ENCODE peak calls at places on chromosomes 1 and 21, in five cellular contexts. Z is anterior cingulate cortex; X is NCI-H146; K is stimulated activated CD4-positive, alpha-beta T cell treated with anti-CD3 and anti-CD28 coated beads, Interleukin-2, amount 100 ng/mL, for 48 hours; J is activated CD4-positive, alpha-beta T cell treated with anti-CD3 and anti-CD28 coated beads, Interleukin-2, amount 50 U/mL, for 1 hour. F is an unnamed sample.

GRCh38 chr1:228898582-228898992 is 163.3 kb downstream of the RHOU start:
- DNase-seq in Z (no peak), X (no peak), K (no peak), J (no peak), F (no peak)

GRCh38 chr1:65265296-65266271 is 43.8 kb upstream of the DNAJC6 start:
- DNase-seq in Z (peak), X (peak), K (no peak), J (peak), F (peak)

GRCh38 chr1:96002969-96003964 is 718.3 kb upstream of the PTBP2 start:
- DNase-seq in Z (no peak), X (no peak), K (no peak), J (no peak), F (no peak)

GRCh38 chr1:30684881-30685795 is 38.2 kb downstream of the MATN1 start:
- DNase-seq in Z (peak), X (peak), K (no peak), J (peak), F (peak)

GRCh38 chr1:50157306-50157705 is 48.6 kb downstream of the ELAVL4 start:
- DNase-seq in Z (no peak), X (no peak), K (no peak), J (no peak), F (no peak)

GRCh38 chr1:234311414-234311813 is 61.8 kb upstream of the COA6 start:
- DNase-seq in Z (no peak), X (no peak), K (no peak), J (no peak), F (no peak)

GRCh38 chr1:86618358-86618757 is 71.5 kb downstream of the CLCA4 start:
- DNase-seq in Z (no peak), X (no peak), K (no peak), J (no peak), F (no peak)

GRCh38 chr1:13585599-13585965 is 1.9 kb downstream of the PDPN start:
- DNase-seq in Z (no peak), X (no peak), K (no peak), J (no peak), F (no peak)

GRCh38 chr1:234069760-234070159 is 165.3 kb downstream of the SLC35F3 start:
- DNase-seq in Z (no peak), X (no peak), K (no peak), J (no peak), F (no peak)

GRCh38 chr21:45935628-45936027 is 45.9 kb upstream of the COL6A1 start:
- DNase-seq in Z (no peak), X (no peak), K (no peak), J (no peak), F (no peak)

GRCh38 chr1:30109853-30110252 is 613.5 kb downstream of the MATN1 start:
- DNase-seq in Z (peak), X (no peak), K (no peak), J (no peak), F (no peak)

GRCh38 chr1:206808615-206809014 is 36.3 kb upstream of the IL10 start:
- DNase-seq in Z (no peak), X (peak), K (no peak), J (no peak), F (peak)

F was measured in CD4-positive, CD25-positive, alpha-beta regulatory T cell.